ENCODE peak calls at places on chromosomes 16 and 17, in six cellular contexts. S is K562, B is GM12892, H is H1, Q is HepG2, C is GM12878. V is an unnamed sample.

GRCh38 chr17:55728833-55729232 is 6.2 kb upstream of the TMEM100 start:
- DNase-seq in Q (no peak), B (no peak), C (no peak), S (no peak), H (no peak), V (no peak)

GRCh38 chr17:78422267-78422605 is 43.8 kb downstream of the PGS1 start:
- DNase-seq in Q (no peak), H (no peak), S (no peak), B (no peak), C (no peak), V (no peak)

GRCh38 chr17:62565817-62566216 is 61.7 kb upstream of the MRC2 start:
- DNase-seq in S (no peak), Q (no peak), H (no peak), B (no peak), C (no peak), V (no peak)

GRCh38 chr17:37218849-37219248 is 156.9 kb upstream of the C17orf78 start:
- DNase-seq in Q (no peak), B (no peak), H (no peak), C (no peak), S (no peak), V (no peak)

GRCh38 chr17:55072910-55073309 is 104.3 kb downstream of the STXBP4 start:
- DNase-seq in B (no peak), C (no peak), S (no peak), H (no peak), Q (no peak), V (no peak)

GRCh38 chr17:70434536-70435490 is 265.5 kb downstream of the KCNJ2 start:
- DNase-seq in B (no peak), C (no peak), Q (no peak), H (no peak), S (no peak), V (no peak)

GRCh38 chr16:347203-347602 is 5.3 kb downstream of the AXIN1 start:
- DNase-seq in Q (no peak), S (no peak), H (no peak), B (no peak), C (no peak), V (no peak)

GRCh38 chr16:27355610-27356009 is 41.8 kb downstream of the IL4R start:
- DNase-seq in H (peak; percentile 41), Q (peak; percentile 51), B (no peak), C (no peak), S (peak; percentile 45), V (no peak)

GRCh38 chr16:4110680-4111079 is 5.6 kb downstream of the ADCY9 start:
- DNase-seq in B (no peak), H (no peak), C (no peak), Q (peak; percentile 59), S (no peak), V (no peak)

GRCh38 chr17:603405-604193 is 111.0 kb downstream of the VPS53 start:
- DNase-seq in Q (no peak), H (no peak), C (no peak), S (no peak), B (no peak), V (no peak)

GRCh38 chr17:75059369-75060345 is 12.6 kb downstream of the KCTD2 start:
- DNase-seq in H (no peak), B (no peak), Q (peak; percentile 45), C (no peak), S (peak; percentile 17), V (no peak)

GRCh38 chr17:78358538-78359215 is 1.2 kb downstream of the SOCS3 start:
- DNase-seq in B (no peak), S (no peak), H (no peak), Q (no peak), C (no peak), V (no peak)

GRCh38 chr17:5354886-5355415 is 64.5 kb downstream of the NUP88 start:
- DNase-seq in C (no peak), Q (no peak), S (no peak), B (no peak), H (no peak), V (no peak)

GRCh38 chr17:49918591-49918990 is 50.4 kb upstream of the DLX4 start:
- DNase-seq in S (no peak), C (no peak), H (no peak), Q (no peak), B (no peak), V (no peak)

GRCh38 chr17:14211778-14212177 is 24.9 kb downstream of the CDRT15 start:
- DNase-seq in S (peak; percentile 17), H (no peak), B (peak; percentile 42), C (no peak), Q (no peak), V (no peak)

GRCh38 chr17:48244121-48244711 is 136.7 kb downstream of the SNX11 start:
- DNase-seq in B (no peak), Q (no peak), S (no peak), H (no peak), C (no peak), V (no peak)

GRCh38 chr16:66360624-66361324 is 5.7 kb upstream of the CDH5 start:
- DNase-seq in H (no peak), S (no peak), C (no peak), B (no peak), Q (no peak), V (no peak)

GRCh38 chr16:79402356-79402755 is 198.2 kb downstream of the MAF start:
- DNase-seq in C (no peak), B (no peak), S (peak; percentile 76), Q (no peak), H (no peak), V (no peak)

GRCh38 chr17:54754560-54754959 is 146.1 kb upstream of the TOM1L1 start:
- DNase-seq in H (no peak), Q (peak; percentile 16), B (peak; percentile 3), S (peak; percentile 43), C (no peak), V (no peak)

GRCh38 chr16:19540241-19540970 is 15.1 kb upstream of the VPS35L start:
- DNase-seq in H (no peak), C (no peak), S (no peak), B (no peak), Q (no peak), V (no peak)

GRCh38 chr17:6244253-6244652 is 174.1 kb downstream of the WSCD1 start:
- DNase-seq in Q (no peak), S (no peak), B (no peak), H (no peak), C (no peak), V (no peak)

GRCh38 chr16:12629271-12629670 is 174.4 kb downstream of the CPPED1 start:
- DNase-seq in H (no peak), S (no peak), Q (no peak), B (no peak), C (no peak), V (no peak)

GRCh38 chr17:74759243-74759801 is 10.9 kb downstream of the NHERF1 start:
- DNase-seq in H (no peak), C (no peak), Q (no peak), S (no peak), B (peak; percentile 73), V (peak; percentile 78)

GRCh38 chr17:75088902-75089417 is 1.2 kb downstream of the SLC16A5 start:
- DNase-seq in H (no peak), C (no peak), Q (peak; percentile 57), S (no peak), B (no peak), V (no peak)

GRCh38 chr17:66885417-66885816 is 50.5 kb downstream of the CACNG5 start:
- DNase-seq in Q (no peak), C (no peak), B (no peak), H (no peak), S (no peak), V (no peak)

GRCh38 chr17:7015587-7016020 is 3.2 kb downstream of the RNASEK start:
- DNase-seq in H (no peak), Q (no peak), B (no peak), S (no peak), C (no peak), V (no peak)

GRCh38 chr17:8366231-8366630 is 10.3 kb downstream of the KRABD2 start:
- DNase-seq in C (no peak), B (no peak), S (no peak), Q (no peak), H (no peak), V (no peak)
- TF ChIP-seq POLR2AphosphoS5 in C (no peak), B (no peak), S (no peak), Q (no peak), H (no peak), V (no peak)

GRCh38 chr17:34582185-34582900 is 3.0 kb downstream of the TMEM132E start:
- DNase-seq in C (no peak), B (no peak), Q (no peak), H (no peak), S (no peak), V (no peak)

GRCh38 chr17:34579017-34579946 is at the start of gene TMEM132E:
- DNase-seq in S (no peak), Q (no peak), H (no peak), B (no peak), C (no peak), V (peak; percentile 30)

GRCh38 chr17:34581446-34582184 is 2.2 kb downstream of the TMEM132E start:
- DNase-seq in B (no peak), S (no peak), H (no peak), Q (no peak), C (no peak), V (no peak)

GRCh38 chr17:34579979-34580684 is 750 bp downstream of the TMEM132E start:
- DNase-seq in B (no peak), S (no peak), C (no peak), H (no peak), Q (no peak), V (peak; percentile 37)

GRCh38 chr17:34580685-34581445 is 1.5 kb downstream of the TMEM132E start:
- DNase-seq in H (no peak), Q (no peak), S (peak; percentile 49), C (no peak), B (no peak), V (no peak)
- TF ChIP-seq POLR2A in H (no peak), Q (no peak), S (no peak), C (no peak), B (no peak), V (no peak)

GRCh38 chr17:40648326-40648968 is 829 bp upstream of the SMARCE1 start:
- DNase-seq in S (no peak), B (peak; percentile 49), Q (peak; percentile 56), C (no peak), H (no peak), V (no peak)
- TF ChIP-seq TAF1 in S (peak; percentile 13), B (peak; percentile 2), Q (peak; percentile 53), C (no peak), H (no peak), V (peak; percentile 6)

DNA sequence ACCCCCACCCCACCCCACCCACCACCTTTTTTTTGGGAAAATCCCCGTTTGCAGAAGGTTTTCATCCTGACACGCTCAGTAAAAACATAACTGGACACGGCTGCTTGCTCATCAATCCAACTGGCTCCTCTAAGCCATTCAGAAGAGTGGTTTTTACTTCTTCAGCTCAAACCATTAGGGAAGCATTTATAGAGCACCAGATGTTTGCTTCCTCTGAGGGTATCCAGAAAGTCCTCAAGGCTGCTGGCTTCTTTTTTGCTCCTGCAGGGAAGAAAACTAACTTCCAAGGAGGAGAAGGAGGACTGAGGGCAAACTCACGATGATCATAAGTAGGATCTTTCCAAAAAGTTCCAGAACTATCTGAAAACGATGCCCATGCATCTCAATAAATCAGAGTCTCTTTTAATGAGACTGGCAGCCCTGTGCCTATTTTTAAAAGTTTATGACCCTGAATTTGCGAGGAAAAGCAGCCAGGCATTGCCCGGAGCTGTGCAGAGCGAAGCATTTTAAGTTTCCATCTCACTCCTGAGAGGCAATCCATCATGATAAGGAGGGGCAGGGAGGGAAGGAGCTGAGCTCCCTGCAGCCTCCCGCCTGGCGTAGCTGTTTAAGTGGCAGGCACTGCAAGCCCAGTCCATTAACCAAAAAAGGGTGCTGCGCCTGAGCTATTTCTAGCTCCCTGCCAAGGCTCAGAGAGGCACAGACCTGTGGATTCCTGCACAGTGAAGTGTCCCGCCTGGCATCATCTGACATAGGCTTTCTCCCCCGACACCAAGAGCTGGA is 146.3 kb upstream of the FOXF1 start:
- DNase-seq in Q (no peak), B (no peak), C (no peak), H (no peak), S (no peak), V (no peak)
- TF ChIP-seq POLR2AphosphoS5 in Q (no peak), B (no peak), C (no peak), H (no peak), S (no peak), V (no peak)